ENCODE peak calls at places on chromosome 16, in six cellular contexts. P is activated T-helper 9 cell treated with anti-CD3 and anti-CD28 coated beads, Interleukin-2, amount 50 U/mL, for 16 hours; M is AG09319; Y is T follicular helper cell; I is AG09309; F is RPMI8226. T is an unnamed sample.

GRCh38 chr16:75265911-75266701 is 14.7 kb upstream of the BCAR1 start:
- DNase-seq in P (no peak), M (no peak), Y (no peak), I (no peak), F (peak), T (no peak)

GRCh38 chr16:12158428-12158827 is 181.9 kb downstream of the SNX29 start:
- DNase-seq in P (no peak), M (peak), Y (no peak), I (peak), F (no peak), T (no peak)

GRCh38 chr16:8866118-8866883 is 2.5 kb downstream of the CARHSP1 start:
- DNase-seq in P (no peak), M (no peak), Y (no peak), I (no peak), F (no peak), T (no peak)

GRCh38 chr16:65116818-65117430 is 4.9 kb downstream of the CDH11 start:
- DNase-seq in P (no peak), M (no peak), Y (no peak), I (no peak), F (no peak), T (no peak)

GRCh38 chr16:802914-803750 is 2.6 kb upstream of the GNG13 start:
- DNase-seq in P (no peak), M (no peak), Y (no peak), I (no peak), F (no peak), T (no peak)

GRCh38 chr16:27224271-27224737 is 21.0 kb downstream of the KDM8 start:
- DNase-seq in P (no peak), M (no peak), Y (no peak), I (no peak), F (no peak), T (no peak)

GRCh38 chr16:27235938-27236245 is 32.6 kb downstream of the KDM8 start:
- DNase-seq in P (no peak), M (no peak), Y (no peak), I (no peak), F (no peak), T (no peak)

GRCh38 chr16:11743308-11744074 is 834 bp upstream of the TXNDC11 start:
- DNase-seq in P (no peak), M (no peak), Y (peak), I (no peak), F (peak), T (peak)

GRCh38 chr16:92431-93339 is 14.7 kb downstream of the MPG start:
- DNase-seq in P (no peak), M (no peak), Y (no peak), I (no peak), F (no peak), T (no peak)

GRCh38 chr16:17591655-17592405 is 121.1 kb upstream of the XYLT1 start:
- DNase-seq in P (no peak), M (no peak), Y (no peak), I (no peak), F (no peak), T (no peak)